ENCODE peak calls at places on chromosomes 12 and 14, in eight cellular contexts. X is CD8-positive, alpha-beta memory T cell; F is A549; M is substantia nigra; L is adipocyte; J is activated CD8-positive, alpha-beta memory T cell treated with anti-CD3 and anti-CD28 coated beads for 48 hours; Q is glutamatergic neuron; Y is HS-5. A is an unnamed sample.

GRCh38 chr14:90624732-90625444 is 191.3 kb downstream of the TTC7B start:
- DNase-seq in Q (peak), L (no peak), M (no peak), F (no peak), Y (no peak), J (no peak), X (no peak), A (no peak)

GRCh38 chr12:52496590-52497071 is 3.6 kb upstream of the KRT6A start:
- DNase-seq in M (no peak), L (peak), J (no peak), Y (peak), X (no peak), Q (no peak), F (peak), A (peak)

GRCh38 chr14:104559769-104560585 is 19.6 kb upstream of the C14orf180 start:
- DNase-seq in J (no peak), Y (no peak), M (no peak), L (no peak), F (no peak), Q (no peak), X (no peak), A (no peak)

GRCh38 chr14:92466068-92466458 is 47.5 kb upstream of the RIN3 start:
- DNase-seq in X (no peak), J (no peak), Q (no peak), F (no peak), M (no peak), Y (no peak), L (no peak), A (no peak)

GRCh38 chr12:109255377-109255776 is 53.7 kb downstream of the FOXN4 start:
- DNase-seq in M (no peak), J (no peak), Q (peak), X (no peak), L (peak), Y (no peak), F (no peak), A (no peak)

GRCh38 chr14:44982594-44982993 is 20.6 kb downstream of the TOGARAM1 start:
- DNase-seq in F (no peak), X (no peak), M (no peak), Q (no peak), Y (no peak), L (no peak), J (no peak), A (no peak)

GRCh38 chr12:85007836-85008235 is 28.2 kb downstream of the TSPAN19 start:
- DNase-seq in Y (no peak), L (peak), J (no peak), X (no peak), F (no peak), Q (no peak), M (no peak), A (no peak)

GRCh38 chr14:64720190-64720589 is 16.0 kb downstream of the PLEKHG3 start:
- DNase-seq in Y (peak), F (peak), X (no peak), M (no peak), Q (no peak), J (no peak), L (no peak), A (peak)

GRCh38 chr12:29131539-29131938 is 17.5 kb upstream of the FAR2 start:
- DNase-seq in L (peak), M (no peak), F (no peak), Y (no peak), J (no peak), X (no peak), Q (no peak), A (no peak)

A was measured in HCT116.